ENCODE peak calls at places on chromosomes 4 and X, in six cellular contexts. I is dorsolateral prefrontal cortex; B is activated effector memory CD4-positive, alpha-beta T cell treated with Interleukin-2 at 50 U/mL for 16 hours; X is IMR-90; V is AG08395; C is NCI-H2029. U is an unnamed sample.
A peak's percentile ranks its signal among the peaks of the same experiment; 100 is the strongest.

GRCh38 chr4:97910005-97910404 is 233.3 kb downstream of the STPG2 start:
- DNase-seq in I (no peak), B (no peak), X (no peak), V (no peak), C (peak; percentile 1), U (no peak)

GRCh38 chrX:23783569-23784486 is 855 bp downstream of the SAT1 start:
- DNase-seq in I (no peak), B (peak; percentile 0), X (no peak), V (no peak), C (no peak), U (no peak)

GRCh38 chr4:82431026-82431745 is 796 bp downstream of the ENOPH1 start:
- DNase-seq in I (peak; percentile 49), B (peak; percentile 43), X (peak; percentile 39), V (peak; percentile 10), C (peak; percentile 64), U (peak; percentile 12)

GRCh38 chr4:96713271-96713670 is 873.4 kb downstream of the PDHA2 start:
- DNase-seq in I (no peak), B (no peak), X (no peak), V (no peak), C (no peak), U (no peak)

GRCh38 chr4:131113273-131113672 is 2017.3 kb downstream of the C4orf33 start:
- DNase-seq in I (no peak), B (no peak), X (no peak), V (no peak), C (no peak), U (no peak)

GRCh38 chr4:146087856-146088255 is 87.7 kb upstream of the LSM6 start:
- DNase-seq in I (no peak), B (no peak), X (no peak), V (no peak), C (no peak), U (no peak)

GRCh38 chr4:7021930-7022658 is 21.1 kb upstream of the TADA2B start:
- DNase-seq in I (no peak), B (no peak), X (peak; percentile 89), V (peak; percentile 93), C (no peak), U (no peak)

GRCh38 chrX:133958997-133959688 is 26.3 kb downstream of the GPC3 start:
- DNase-seq in I (no peak), B (no peak), X (no peak), V (no peak), C (no peak), U (no peak)

GRCh38 chr4:183360161-183360919 is 38.1 kb upstream of the CLDN24 start:
- DNase-seq in I (no peak), B (no peak), X (peak; percentile 23), V (peak; percentile 69), C (no peak), U (no peak)

GRCh38 chr4:182929296-182929695 is 12.1 kb upstream of the DCTD start:
- DNase-seq in I (no peak), B (no peak), X (peak; percentile 97), V (peak; percentile 90), C (no peak), U (no peak)